ENCODE peak calls at places on chromosome 3, in six cellular contexts. One of them, this sample, is unnamed. For H3K4me1, the result is how much of the 10 kb centered on the place peaks cover.

GRCh38 chr3:57787867-57788623 is 31.9 kb downstream of the SLMAP start:
- DNase-seq in HCT116: no peak
- DNase-seq in HepG2: no peak
- DNase-seq in H1: no peak
- DNase-seq in K562: peak
- DNase-seq in GM12878: peak
- DNase-seq in this sample: no peak

GRCh38 chr3:89572261-89572660 is 464.8 kb downstream of the EPHA3 start:
- DNase-seq in HCT116: no peak
- DNase-seq in HepG2: no peak
- DNase-seq in H1: no peak
- DNase-seq in K562: no peak
- DNase-seq in GM12878: no peak
- DNase-seq in this sample: no peak

GRCh38 chr3:37216597-37217097 is 42.3 kb upstream of the LRRFIP2 start:
- DNase-seq in HCT116: no peak
- DNase-seq in HepG2: no peak
- DNase-seq in H1: no peak
- DNase-seq in K562: no peak
- DNase-seq in GM12878: no peak
- DNase-seq in this sample: no peak

GRCh38 chr3:33218446-33219174 is at the start of gene SUSD5:
- DNase-seq in HCT116: no peak
- DNase-seq in HepG2: no peak
- DNase-seq in H1: peak
- DNase-seq in K562: no peak
- DNase-seq in GM12878: no peak
- DNase-seq in this sample: peak

GRCh38 chr3:180184806-180185205 is 148.1 kb upstream of the PEX5L start:
- DNase-seq in HCT116: no peak
- DNase-seq in HepG2: no peak
- DNase-seq in H1: no peak
- DNase-seq in K562: no peak
- DNase-seq in GM12878: no peak
- DNase-seq in this sample: no peak

GRCh38 chr3:42500091-42500490 is 2.4 kb upstream of the VIPR1 start:
- DNase-seq in HCT116: no peak
- DNase-seq in HepG2: no peak
- DNase-seq in H1: no peak
- DNase-seq in K562: no peak
- DNase-seq in GM12878: no peak
- DNase-seq in this sample: no peak

GRCh38 chr3:159586587-159587202 is 401.9 kb upstream of the IL12A start:
- DNase-seq in HCT116: peak
- DNase-seq in HepG2: peak
- DNase-seq in H1: peak
- DNase-seq in K562: no peak
- DNase-seq in GM12878: no peak
- DNase-seq in this sample: peak

GRCh38 chr3:177190701-177191100 is 6.6 kb downstream of the TBL1XR1 start:
- DNase-seq in HCT116: no peak
- DNase-seq in HepG2: no peak
- DNase-seq in H1: no peak
- DNase-seq in K562: no peak
- DNase-seq in GM12878: no peak
- DNase-seq in this sample: no peak

GRCh38 chr3:157336252-157337009 is 100.2 kb upstream of the PTX3 start:
- DNase-seq in HCT116: no peak
- DNase-seq in HepG2: no peak
- DNase-seq in H1: no peak
- DNase-seq in K562: no peak
- DNase-seq in GM12878: no peak
- DNase-seq in this sample: no peak

GRCh38 chr3:114674041-114674440 is 380.2 kb downstream of the TIGIT start:
- DNase-seq in HCT116: no peak
- DNase-seq in HepG2: no peak
- DNase-seq in H1: no peak
- DNase-seq in K562: no peak
- DNase-seq in GM12878: no peak
- DNase-seq in this sample: no peak

GRCh38 chr3:7695067-7695466 is 806.6 kb upstream of the LMCD1 start:
- DNase-seq in HCT116: no peak
- DNase-seq in HepG2: no peak
- DNase-seq in H1: no peak
- DNase-seq in K562: no peak
- DNase-seq in GM12878: no peak
- DNase-seq in this sample: no peak

GRCh38 chr3:186717039-186717457 is at the start of gene KNG1:
- DNase-seq in HCT116: no peak
- DNase-seq in HepG2: peak
- DNase-seq in H1: no peak
- DNase-seq in K562: no peak
- DNase-seq in GM12878: no peak
- DNase-seq in this sample: no peak

GRCh38 chr3:112374334-112374734 is 41.4 kb downstream of the CD200 start:
- DNase-seq in HCT116: no peak
- DNase-seq in HepG2: no peak
- DNase-seq in H1: no peak
- DNase-seq in K562: no peak
- DNase-seq in GM12878: no peak
- DNase-seq in this sample: no peak

GRCh38 chr3:44886561-44886960 is 12.2 kb downstream of the TGM4 start:
- DNase-seq in HCT116: no peak
- DNase-seq in HepG2: no peak
- DNase-seq in H1: no peak
- DNase-seq in K562: no peak
- DNase-seq in GM12878: no peak
- DNase-seq in this sample: no peak

GRCh38 chr3:120983841-120984240 is 75.8 kb downstream of the STXBP5L start:
- DNase-seq in HCT116: no peak
- DNase-seq in HepG2: no peak
- DNase-seq in H1: no peak
- DNase-seq in K562: no peak
- DNase-seq in GM12878: no peak
- DNase-seq in this sample: peak

GRCh38 chr3:11214451-11214987 is 57.7 kb upstream of the ATG7 start:
- DNase-seq in HCT116: no peak
- DNase-seq in HepG2: no peak
- DNase-seq in H1: no peak
- DNase-seq in K562: no peak
- DNase-seq in GM12878: no peak
- DNase-seq in this sample: no peak

GRCh38 chr3:71001303-71001702 is 582.2 kb downstream of the FOXP1 start:
- DNase-seq in HCT116: no peak
- DNase-seq in HepG2: no peak
- DNase-seq in H1: no peak
- DNase-seq in K562: no peak
- DNase-seq in GM12878: no peak
- DNase-seq in this sample: no peak

GRCh38 chr3:66441124-66441523 is 59.7 kb downstream of the LRIG1 start:
- DNase-seq in HCT116: no peak
- DNase-seq in HepG2: no peak
- DNase-seq in H1: no peak
- DNase-seq in K562: no peak
- DNase-seq in GM12878: no peak
- DNase-seq in this sample: peak

GRCh38 chr3:101720851-101721649 is 3.4 kb upstream of the CEP97 start:
- DNase-seq in HCT116: no peak
- DNase-seq in HepG2: no peak
- DNase-seq in H1: no peak
- DNase-seq in K562: no peak
- DNase-seq in GM12878: no peak
- DNase-seq in this sample: no peak

GRCh38 chr3:147943265-147943945 is 534.2 kb downstream of the ZIC1 start:
- DNase-seq in HCT116: peak
- DNase-seq in HepG2: no peak
- DNase-seq in H1: no peak
- DNase-seq in K562: no peak
- DNase-seq in GM12878: no peak
- DNase-seq in this sample: no peak

GRCh38 chr3:9161811-9162210 is 87.6 kb downstream of the SRGAP3 start:
- DNase-seq in HCT116: no peak
- DNase-seq in HepG2: no peak
- DNase-seq in H1: no peak
- DNase-seq in K562: no peak
- DNase-seq in GM12878: no peak
- DNase-seq in this sample: no peak

GRCh38 chr3:107106316-107106715 is 270.9 kb upstream of the CCDC54 start:
- DNase-seq in HCT116: peak
- DNase-seq in HepG2: no peak
- DNase-seq in H1: no peak
- DNase-seq in K562: peak
- DNase-seq in GM12878: no peak
- DNase-seq in this sample: no peak

GRCh38 chr3:56689303-56689702 is 6.2 kb upstream of the TASOR start:
- DNase-seq in HCT116: no peak
- DNase-seq in HepG2: peak
- DNase-seq in H1: no peak
- DNase-seq in K562: no peak
- DNase-seq in GM12878: no peak
- DNase-seq in this sample: no peak

GRCh38 chr3:52715714-52716305 is 9.9 kb downstream of the SPCS1 start:
- DNase-seq in HCT116: no peak
- DNase-seq in HepG2: no peak
- DNase-seq in H1: no peak
- DNase-seq in K562: no peak
- DNase-seq in GM12878: no peak
- DNase-seq in this sample: no peak

GRCh38 chr3:194224937-194225422 is 89.0 kb downstream of the HES1 start:
- DNase-seq in HCT116: no peak
- DNase-seq in HepG2: no peak
- DNase-seq in H1: no peak
- DNase-seq in K562: no peak
- DNase-seq in GM12878: no peak
- DNase-seq in this sample: no peak

GRCh38 chr3:65144791-65145355 is 457.1 kb upstream of the ADAMTS9 start:
- DNase-seq in HCT116: no peak
- DNase-seq in HepG2: no peak
- DNase-seq in H1: no peak
- DNase-seq in K562: no peak
- DNase-seq in GM12878: no peak
- DNase-seq in this sample: no peak

DNA sequence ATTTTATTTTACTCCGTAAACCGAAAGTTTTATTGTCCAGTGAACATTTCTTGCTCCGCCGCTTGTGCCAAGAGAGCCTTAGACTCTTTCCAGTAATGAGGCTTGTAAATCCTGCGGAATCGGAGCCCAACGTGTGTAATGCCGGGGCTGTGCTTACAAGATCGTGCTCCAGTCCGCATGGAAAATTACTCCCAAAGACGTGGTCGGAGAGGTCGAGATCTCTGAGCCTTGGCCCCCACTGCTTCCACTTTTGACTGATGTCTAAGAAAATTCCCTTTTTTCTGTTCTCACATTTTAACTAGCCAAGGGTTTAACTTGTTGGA is 702 bp upstream of the PLOD2 start:
- DNase-seq in HCT116: no peak
- DNase-seq in HepG2: peak
- DNase-seq in H1: no peak
- DNase-seq in K562: no peak
- DNase-seq in GM12878: no peak
- DNase-seq in this sample: no peak
- H3K4me3 ChIP-seq in HCT116: peak
- H3K4me3 ChIP-seq in HepG2: peak
- H3K4me3 ChIP-seq in H1: peak
- H3K4me3 ChIP-seq in K562: no peak
- H3K4me3 ChIP-seq in GM12878: no peak
- H3K4me3 ChIP-seq in this sample: peak

GRCh38 chr3:124896824-124897526 is 9.8 kb upstream of the ITGB5 start:
- DNase-seq in HCT116: no peak
- DNase-seq in HepG2: no peak
- DNase-seq in H1: no peak
- DNase-seq in K562: no peak
- DNase-seq in GM12878: no peak
- DNase-seq in this sample: no peak
- TF ChIP-seq ZNF274 in HCT116: no peak
- TF ChIP-seq ZNF274 in HepG2: no peak
- TF ChIP-seq ZNF274 in H1: no peak
- TF ChIP-seq ZNF274 in K562: no peak
- TF ChIP-seq ZNF274 in GM12878: no peak
- TF ChIP-seq ZNF274 in this sample: no peak

GRCh38 chr3:4687167-4687566 is 194.0 kb downstream of the ITPR1 start:
- DNase-seq in HCT116: no peak
- DNase-seq in HepG2: peak
- DNase-seq in H1: no peak
- DNase-seq in K562: peak
- DNase-seq in GM12878: no peak
- DNase-seq in this sample: no peak

GRCh38 chr3:4687596-4687995 is 194.4 kb downstream of the ITPR1 start:
- DNase-seq in HCT116: no peak
- DNase-seq in HepG2: no peak
- DNase-seq in H1: no peak
- DNase-seq in K562: no peak
- DNase-seq in GM12878: no peak
- DNase-seq in this sample: no peak

GRCh38 chr3:4690277-4690676 is 197.1 kb downstream of the ITPR1 start:
- DNase-seq in HCT116: no peak
- DNase-seq in HepG2: no peak
- DNase-seq in H1: no peak
- DNase-seq in K562: no peak
- DNase-seq in GM12878: no peak
- DNase-seq in this sample: no peak

GRCh38 chr3:4688411-4688810 is 195.3 kb downstream of the ITPR1 start:
- DNase-seq in HCT116: no peak
- DNase-seq in HepG2: no peak
- DNase-seq in H1: no peak
- DNase-seq in K562: no peak
- DNase-seq in GM12878: no peak
- DNase-seq in this sample: no peak

GRCh38 chr3:4689021-4689420 is 195.9 kb downstream of the ITPR1 start:
- DNase-seq in HCT116: no peak
- DNase-seq in HepG2: no peak
- DNase-seq in H1: no peak
- DNase-seq in K562: no peak
- DNase-seq in GM12878: no peak
- DNase-seq in this sample: no peak
- H3K4me1 ChIP-seq in HCT116: under half
- H3K4me1 ChIP-seq in HepG2: under half
- H3K4me1 ChIP-seq in H1: under half
- H3K4me1 ChIP-seq in K562: under half
- H3K4me1 ChIP-seq in GM12878: under half
- H3K4me1 ChIP-seq in this sample: under half

GRCh38 chr3:74546426-74546825 is 68.0 kb downstream of the CNTN3 start:
- DNase-seq in HCT116: no peak
- DNase-seq in HepG2: no peak
- DNase-seq in H1: no peak
- DNase-seq in K562: no peak
- DNase-seq in GM12878: no peak
- DNase-seq in this sample: no peak
- H3K4me3 ChIP-seq in HCT116: no peak
- H3K4me3 ChIP-seq in HepG2: no peak
- H3K4me3 ChIP-seq in H1: no peak
- H3K4me3 ChIP-seq in K562: no peak
- H3K4me3 ChIP-seq in GM12878: no peak
- H3K4me3 ChIP-seq in this sample: no peak